ENCODE peak calls at places on chromosomes 4 and X, in ten cellular contexts. E is DMS79; G is GM23248; O is mammary epithelial cell; U is caudate nucleus; P is WERI-Rb-1; V is AG20443; M is activated T-helper 1 cell treated with anti-CD3 and anti-CD28 coated beads, Interleukin-12 subunit alpha, Interleukin-12 subunit beta, Interleukin-2, Interleukin-4 antibody, amounts not matched to agents 30 ng/mL and 10 ng/mL and 1 ng/mL, durations not matched to agents 14 hours and 24 hours and 36 hours; B is CD8-positive, alpha-beta T cell; K is germinal center. A is an unnamed sample.

GRCh38 chr4:184310171-184310567 is 92.5 kb upstream of the ENPP6 start:
- DNase-seq in P (no peak), B (peak), E (no peak), G (no peak), M (no peak), O (no peak), K (peak), V (no peak), U (no peak), A (no peak)

GRCh38 chrX:49276671-49277519 is 7.3 kb downstream of the PPP1R3F start:
- DNase-seq in V (no peak), K (no peak), G (peak), B (no peak), O (no peak), E (peak), P (no peak), M (no peak), U (no peak), A (peak)

GRCh38 chr4:37771771-37772170 is 54.7 kb upstream of the PGM2 start:
- DNase-seq in G (no peak), U (no peak), B (no peak), E (no peak), V (no peak), P (no peak), M (no peak), K (no peak), O (no peak), A (no peak)

GRCh38 chr4:141132689-141133145 is 552 bp downstream of the RNF150 start:
- DNase-seq in B (no peak), O (no peak), K (peak), U (no peak), P (no peak), M (no peak), V (peak), G (peak), E (no peak), A (peak)

GRCh38 chr4:53702334-53703266 is 111.3 kb upstream of the LNX1 start:
- DNase-seq in V (peak), G (peak), B (no peak), O (peak), U (peak), E (peak), P (no peak), M (no peak), K (peak), A (peak)

GRCh38 chr4:169815606-169816005 is 57.9 kb upstream of the HPF1 start:
- DNase-seq in M (no peak), P (no peak), E (no peak), G (peak), O (peak), V (no peak), U (no peak), K (no peak), B (no peak), A (peak)

GRCh38 chr4:145939856-145940255 is 1.2 kb upstream of the ZNF827 start:
- DNase-seq in V (no peak), U (no peak), E (no peak), P (no peak), G (peak), K (no peak), B (no peak), O (peak), M (no peak), A (no peak)

GRCh38 chr4:147198411-147199051 is 252.9 kb upstream of the TTC29 start:
- DNase-seq in U (no peak), O (no peak), M (no peak), G (no peak), K (no peak), P (no peak), V (no peak), E (no peak), B (no peak), A (peak)

GRCh38 chr4:37503231-37503630 is 182.9 kb downstream of the RELL1 start:
- DNase-seq in U (no peak), M (no peak), V (no peak), G (no peak), O (no peak), K (no peak), P (no peak), E (no peak), B (no peak), A (no peak)

GRCh38 chr4:18075823-18076433 is 54.4 kb upstream of the LCORL start:
- DNase-seq in M (peak), B (peak), K (no peak), U (no peak), O (no peak), E (no peak), V (no peak), G (peak), P (peak), A (no peak)

GRCh38 chr4:54930226-54930625 is 195.2 kb downstream of the KDR start:
- DNase-seq in B (no peak), U (no peak), G (peak), E (no peak), M (no peak), O (peak), K (no peak), P (no peak), V (peak), A (peak)

GRCh38 chr4:163072222-163072621 is 94.5 kb downstream of the NAF1 start:
- DNase-seq in G (peak), P (no peak), B (no peak), U (no peak), K (no peak), V (no peak), O (peak), E (no peak), M (no peak), A (no peak)

GRCh38 chr4:85812776-85813175 is 337.8 kb downstream of the ARHGAP24 start:
- DNase-seq in U (no peak), B (no peak), M (no peak), E (no peak), V (no peak), G (peak), P (no peak), K (no peak), O (peak), A (no peak)

GRCh38 chr4:174503079-174503724 is 19.1 kb downstream of the HPGD start:
- DNase-seq in U (no peak), B (no peak), M (no peak), P (no peak), K (no peak), E (no peak), G (peak), O (peak), V (peak), A (no peak)

GRCh38 chr4:26574563-26574962 is 9.3 kb upstream of the TBC1D19 start:
- DNase-seq in O (no peak), E (no peak), B (no peak), M (no peak), U (no peak), V (no peak), G (no peak), K (no peak), P (peak), A (no peak)

GRCh38 chr4:153486281-153487151 is 20.4 kb downstream of the TMEM131L start:
- DNase-seq in V (peak), M (no peak), P (no peak), U (no peak), E (no peak), B (no peak), G (peak), O (peak), K (no peak), A (peak)

GRCh38 chr4:154507170-154507569 is 15.6 kb upstream of the DCHS2 start:
- DNase-seq in V (no peak), E (no peak), M (no peak), G (no peak), B (no peak), P (no peak), O (peak), U (no peak), K (no peak), A (no peak)

GRCh38 chr4:688695-689497 is at the start of gene SLC49A3:
- DNase-seq in M (no peak), B (no peak), V (peak), O (no peak), U (no peak), E (no peak), P (no peak), K (no peak), G (peak), A (peak)

GRCh38 chr4:167452922-167453321 is 218.6 kb upstream of the SPOCK3 start:
- DNase-seq in P (no peak), U (no peak), V (no peak), E (no peak), G (no peak), K (no peak), O (no peak), M (no peak), B (no peak), A (no peak)

GRCh38 chrX:130393451-130394074 is 8.1 kb upstream of the GPR119 start:
- DNase-seq in G (peak), K (peak), P (peak), B (no peak), U (peak), M (no peak), O (peak), V (peak), E (peak), A (peak)

GRCh38 chr4:71230258-71230594 is 108.6 kb upstream of the SLC4A4 start:
- DNase-seq in V (peak), E (no peak), G (no peak), K (no peak), M (no peak), P (peak), B (no peak), O (no peak), U (no peak), A (peak)

GRCh38 chr4:25523405-25523804 is 132.2 kb upstream of the SLC34A2 start:
- DNase-seq in B (no peak), V (no peak), P (no peak), O (no peak), M (no peak), G (peak), U (no peak), E (no peak), K (no peak), A (no peak)

GRCh38 chr4:73468170-73468569 is 13.4 kb upstream of the AFM start:
- DNase-seq in V (no peak), M (no peak), O (no peak), P (no peak), K (no peak), E (no peak), U (no peak), B (no peak), G (no peak), A (no peak)

A was measured in AG10803.